ENCODE peak calls at places on chromosome 3, in nine cellular contexts. K, O, N, Y, C, Q, T, S and P are unnamed samples.
A peak's percentile ranks its signal among the peaks of the same experiment; 100 is the strongest.

GRCh38 chr3:45509038-45509767 is 85.3 kb upstream of the LIMD1 start:
- DNase-seq in K (no peak), O (peak; percentile 99), N (no peak), Y (no peak), C (no peak), Q (no peak), T (no peak), S (no peak), P (peak; percentile 8)

GRCh38 chr3:179860275-179861107 is 176.2 kb downstream of the PEX5L start:
- DNase-seq in K (no peak), O (no peak), N (no peak), Y (no peak), C (no peak), Q (no peak), T (no peak), S (no peak), P (no peak)

GRCh38 chr3:82561759-82562158 is 800.3 kb upstream of the GBE1 start:
- DNase-seq in K (no peak), O (no peak), N (no peak), Y (no peak), C (no peak), Q (no peak), T (no peak), S (no peak), P (no peak)

GRCh38 chr3:9946112-9947024 is 5.8 kb downstream of the PRRT3 start:
- DNase-seq in K (peak; percentile 96), O (peak; percentile 81), N (peak; percentile 92), Y (peak; percentile 92), C (peak; percentile 91), Q (peak; percentile 79), T (peak; percentile 96), S (peak; percentile 89), P (peak; percentile 94)

GRCh38 chr3:196969001-196969659 is 497 bp upstream of the PIGZ start:
- DNase-seq in K (peak; percentile 84), O (no peak), N (peak; percentile 60), Y (peak; percentile 13), C (peak; percentile 43), Q (no peak), T (peak; percentile 90), S (no peak), P (peak; percentile 78)

GRCh38 chr3:152471814-152472605 is 203.3 kb downstream of the MBNL1 start:
- DNase-seq in K (peak; percentile 90), O (peak; percentile 54), N (peak; percentile 68), Y (peak; percentile 42), C (peak; percentile 77), Q (peak; percentile 28), T (no peak), S (peak; percentile 49), P (peak; percentile 75)

GRCh38 chr3:175266478-175266877 is 407.3 kb downstream of the NAALADL2 start:
- DNase-seq in K (no peak), O (peak; percentile 78), N (no peak), Y (no peak), C (no peak), Q (no peak), T (no peak), S (no peak), P (no peak)

GRCh38 chr3:102174312-102174712 is 260.5 kb upstream of the ZPLD1 start:
- DNase-seq in K (no peak), O (peak; percentile 83), N (no peak), Y (no peak), C (no peak), Q (no peak), T (no peak), S (no peak), P (no peak)

GRCh38 chr3:49785565-49786356 is 581 bp downstream of the IP6K1 start:
- DNase-seq in K (peak; percentile 89), O (peak; percentile 28), N (no peak), Y (peak; percentile 67), C (peak; percentile 47), Q (peak; percentile 15), T (no peak), S (no peak), P (peak; percentile 52)

GRCh38 chr3:124859025-124859424 is 28.1 kb downstream of the ITGB5 start:
- DNase-seq in K (peak; percentile 82), O (peak; percentile 95), N (no peak), Y (no peak), C (no peak), Q (no peak), T (no peak), S (no peak), P (no peak)

GRCh38 chr3:79960594-79960993 is 192.8 kb upstream of the ROBO1 start:
- DNase-seq in K (no peak), O (no peak), N (no peak), Y (no peak), C (no peak), Q (no peak), T (no peak), S (no peak), P (no peak)

GRCh38 chr3:43855674-43856299 is 165.0 kb downstream of the ABHD5 start:
- DNase-seq in K (no peak), O (peak; percentile 56), N (no peak), Y (peak; percentile 64), C (peak; percentile 70), Q (peak; percentile 42), T (no peak), S (peak; percentile 46), P (peak; percentile 62)

GRCh38 chr3:99920530-99921376 is 103.1 kb downstream of the CMSS1 start:
- DNase-seq in K (peak; percentile 93), O (peak; percentile 76), N (peak; percentile 86), Y (peak; percentile 15), C (peak; percentile 71), Q (peak; percentile 29), T (no peak), S (no peak), P (peak; percentile 54)

GRCh38 chr3:31839144-31839917 is 141.7 kb downstream of the OSBPL10 start:
- DNase-seq in K (no peak), O (peak; percentile 45), N (no peak), Y (no peak), C (no peak), Q (no peak), T (no peak), S (no peak), P (no peak)

GRCh38 chr3:197404030-197404429 is 105.6 kb upstream of the DLG1 start:
- DNase-seq in K (peak; percentile 40), O (no peak), N (no peak), Y (no peak), C (no peak), Q (no peak), T (peak; percentile 53), S (no peak), P (no peak)

GRCh38 chr3:99753268-99753975 is 64.2 kb upstream of the CMSS1 start:
- DNase-seq in K (no peak), O (peak; percentile 86), N (no peak), Y (no peak), C (no peak), Q (no peak), T (no peak), S (peak; percentile 18), P (peak; percentile 66)

GRCh38 chr3:42504334-42505202 is 2.1 kb downstream of the VIPR1 start:
- DNase-seq in K (peak; percentile 84), O (no peak), N (peak; percentile 60), Y (no peak), C (peak; percentile 58), Q (no peak), T (peak; percentile 45), S (no peak), P (no peak)

GRCh38 chr3:111667621-111668239 is 72.6 kb upstream of the ZBED2 start:
- DNase-seq in K (no peak), O (peak; percentile 69), N (no peak), Y (no peak), C (peak; percentile 41), Q (no peak), T (peak; percentile 90), S (no peak), P (peak; percentile 91)

GRCh38 chr3:30649572-30650310 is 43.3 kb downstream of the TGFBR2 start:
- DNase-seq in K (no peak), O (peak; percentile 88), N (no peak), Y (no peak), C (no peak), Q (no peak), T (no peak), S (no peak), P (peak; percentile 90)

GRCh38 chr3:187041362-187042061 is 97.8 kb downstream of the RPL39L start:
- DNase-seq in K (no peak), O (peak; percentile 54), N (no peak), Y (no peak), C (no peak), Q (no peak), T (no peak), S (no peak), P (peak; percentile 86)

GRCh38 chr3:19932422-19932821 is 1.6 kb downstream of the EFHB start:
- DNase-seq in K (no peak), O (no peak), N (no peak), Y (no peak), C (no peak), Q (no peak), T (no peak), S (no peak), P (no peak)
- TF ChIP-seq CTCF in K (no peak), O (no peak), N (no peak), Y (no peak), C (no peak), Q (no peak), T (no peak), S (no peak), P (no peak)

GRCh38 chr3:47590212-47590611 is 11.5 kb upstream of the CSPG5 start:
- DNase-seq in K (no peak), O (no peak), N (no peak), Y (no peak), C (peak; percentile 12), Q (no peak), T (no peak), S (no peak), P (no peak)
- TF ChIP-seq POLR2A in K (no peak), O (no peak), N (no peak), Y (no peak), C (no peak), Q (no peak), T (no peak), S (no peak), P (no peak)

GRCh38 chr3:53845103-53845880 is 927 bp downstream of the CHDH start:
- DNase-seq in K (peak; percentile 87), O (peak; percentile 13), N (no peak), Y (peak; percentile 66), C (peak; percentile 59), Q (peak; percentile 69), T (no peak), S (peak; percentile 70), P (no peak)
- TF ChIP-seq CTCF in K (no peak), O (peak; percentile 11), N (no peak), Y (no peak), C (peak; percentile 9), Q (peak; percentile 13), T (no peak), S (no peak), P (peak; percentile 6)

DNA sequence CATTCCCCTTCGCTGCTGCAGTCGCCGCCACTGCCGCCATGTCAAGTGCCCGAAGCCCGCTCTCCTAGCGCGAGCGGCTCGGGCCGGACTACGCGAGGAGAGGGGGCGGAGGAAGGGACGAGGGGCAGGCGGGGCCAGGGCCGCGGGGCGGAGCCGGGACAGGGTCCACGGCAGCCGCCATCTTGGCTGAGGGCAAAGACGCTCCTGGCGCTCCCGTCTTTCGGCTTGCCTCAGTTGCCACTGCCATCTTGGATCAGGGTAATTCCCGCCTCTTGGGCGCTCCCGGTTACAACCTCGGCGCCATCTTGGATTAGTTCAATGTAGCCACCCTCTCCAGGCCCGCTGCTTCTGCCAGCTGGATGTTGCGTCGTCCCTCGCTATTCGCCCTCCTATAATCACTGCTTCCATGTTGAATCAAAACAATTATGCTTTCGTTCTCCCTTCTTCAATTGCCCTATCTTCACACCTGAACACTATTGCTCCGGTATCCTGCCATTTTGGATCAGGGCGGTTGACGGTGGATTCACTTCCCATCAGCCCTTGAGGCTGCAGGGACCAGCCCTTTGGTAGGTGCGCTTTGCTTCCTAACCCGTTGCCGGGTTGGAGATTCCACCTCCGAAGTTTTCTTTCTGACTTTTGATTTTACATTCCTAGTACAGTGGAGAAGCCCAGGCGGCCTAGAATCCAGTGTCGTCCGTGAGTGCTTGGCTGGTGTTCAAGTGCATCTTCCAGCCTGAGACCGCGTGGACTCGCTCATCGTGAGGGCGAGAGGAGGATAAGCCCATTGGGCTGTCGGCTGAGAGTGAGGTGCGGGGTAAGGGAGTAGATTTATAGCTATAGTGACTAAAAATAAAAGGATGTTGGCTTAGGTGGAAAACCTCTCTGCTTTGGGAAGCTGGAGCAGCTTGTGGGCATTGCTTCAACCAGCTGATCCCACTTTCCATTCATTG is at the start of gene HACD2:
- DNase-seq in K (peak; percentile 99), O (peak; percentile 97), N (peak; percentile 97), Y (peak; percentile 97), C (peak; percentile 98), Q (peak; percentile 97), T (peak; percentile 100), S (peak; percentile 96), P (peak; percentile 97)
- TF ChIP-seq POLR2A in K (no peak), O (peak; percentile 39), N (no peak), Y (no peak), C (peak; percentile 96), Q (peak; percentile 97), T (no peak), S (peak; percentile 44), P (peak; percentile 70)